ENCODE peak calls at places on chromosomes 11 and 22, in nine cellular contexts. M is mesendoderm, K is tibial artery, W is ureter, S is adrenal gland, A is A673, U is HFF-Myc, I is NCI-H1092, L is BJ. N is an unnamed sample.

GRCh38 chr22:25024895-25025294 is 72.4 kb downstream of the KIAA1671 start:
- DNase-seq in M (no peak), K (no peak), W (no peak), S (no peak), A (no peak), U (no peak), I (no peak), L (no peak), N (no peak)

GRCh38 chr22:45239378-45240136 is 1.1 kb downstream of the KIAA0930 start:
- DNase-seq in M (peak; percentile 41), K (no peak), W (no peak), S (no peak), A (peak; percentile 31), U (no peak), I (no peak), L (no peak), N (no peak)

GRCh38 chr11:104343578-104343977 is 179.6 kb upstream of the PDGFD start:
- DNase-seq in M (peak; percentile 25), K (no peak), W (no peak), S (no peak), A (peak; percentile 29), U (no peak), I (no peak), L (no peak), N (no peak)

GRCh38 chr22:36933629-36934028 is 20.2 kb downstream of the CSF2RB start:
- DNase-seq in M (no peak), K (no peak), W (peak; percentile 41), S (no peak), A (no peak), U (no peak), I (no peak), L (no peak), N (no peak)

GRCh38 chr22:37021710-37022482 is 2.4 kb downstream of the MPST start:
- DNase-seq in M (no peak), K (no peak), W (no peak), S (no peak), A (peak; percentile 73), U (no peak), I (no peak), L (no peak), N (peak; percentile 36)

GRCh38 chr11:11946878-11947277 is 61.5 kb downstream of the DKK3 start:
- DNase-seq in M (no peak), K (no peak), W (no peak), S (no peak), A (peak; percentile 42), U (no peak), I (no peak), L (no peak), N (no peak)

GRCh38 chr11:75133976-75134375 is 16.9 kb upstream of the SLCO2B1 start:
- DNase-seq in M (peak; percentile 34), K (no peak), W (no peak), S (no peak), A (no peak), U (no peak), I (no peak), L (no peak), N (no peak)

GRCh38 chr11:127133061-127133460 is 132.5 kb upstream of the KIRREL3 start:
- DNase-seq in M (peak; percentile 82), K (no peak), W (no peak), S (no peak), A (no peak), U (no peak), I (no peak), L (no peak), N (no peak)

GRCh38 chr11:285021-285893 is 3.7 kb upstream of the PGGHG start:
- DNase-seq in M (no peak), K (no peak), W (peak; percentile 39), S (no peak), A (no peak), U (no peak), I (no peak), L (no peak), N (no peak)

GRCh38 chr11:102396708-102397563 is 49.9 kb downstream of the BIRC2 start:
- DNase-seq in M (no peak), K (no peak), W (no peak), S (no peak), A (no peak), U (no peak), I (no peak), L (no peak), N (no peak)

GRCh38 chr22:28027453-28028448 is 108.7 kb upstream of the PITPNB start:
- DNase-seq in M (no peak), K (peak; percentile 43), W (peak; percentile 49), S (peak; percentile 49), A (no peak), U (no peak), I (peak; percentile 84), L (no peak), N (no peak)

GRCh38 chr22:44648085-44648820 is 53.8 kb upstream of the PRR5 start:
- DNase-seq in M (no peak), K (no peak), W (no peak), S (no peak), A (no peak), U (no peak), I (no peak), L (peak; percentile 25), N (no peak)

GRCh38 chr22:26642465-26643367 is 14.7 kb upstream of the MIAT start:
- DNase-seq in M (peak; percentile 71), K (no peak), W (no peak), S (no peak), A (peak; percentile 22), U (no peak), I (no peak), L (no peak), N (no peak)

GRCh38 chr11:7004482-7004881 is 15.7 kb downstream of the ZNF214 start:
- DNase-seq in M (no peak), K (peak; percentile 19), W (no peak), S (no peak), A (peak; percentile 7), U (peak; percentile 72), I (no peak), L (peak; percentile 39), N (no peak)

GRCh38 chr11:124415356-124415923 is 9.2 kb downstream of the OR8B4 start:
- DNase-seq in M (peak; percentile 45), K (no peak), W (no peak), S (no peak), A (peak; percentile 60), U (peak; percentile 2), I (peak; percentile 3), L (no peak), N (peak; percentile 8)

GRCh38 chr11:2519879-2520735 is 75.3 kb downstream of the KCNQ1 start:
- DNase-seq in M (no peak), K (peak; percentile 10), W (peak; percentile 39), S (peak; percentile 51), A (no peak), U (no peak), I (no peak), L (no peak), N (no peak)

GRCh38 chr11:107791343-107792048 is 67.1 kb downstream of the SLC35F2 start:
- DNase-seq in M (no peak), K (no peak), W (no peak), S (no peak), A (no peak), U (no peak), I (no peak), L (no peak), N (no peak)

GRCh38 chr11:131748146-131749050 is 378.0 kb downstream of the NTM start:
- DNase-seq in M (peak; percentile 55), K (peak; percentile 44), W (peak; percentile 59), S (peak; percentile 84), A (peak; percentile 83), U (peak; percentile 39), I (peak; percentile 51), L (no peak), N (peak; percentile 58)

GRCh38 chr22:31628969-31629723 is 32.9 kb downstream of the PISD start:
- DNase-seq in M (no peak), K (no peak), W (no peak), S (no peak), A (no peak), U (no peak), I (no peak), L (no peak), N (no peak)

GRCh38 chr11:134345237-134345550 is 13.4 kb downstream of the GLB1L2 start:
- DNase-seq in M (no peak), K (no peak), W (peak; percentile 13), S (no peak), A (no peak), U (no peak), I (no peak), L (no peak), N (no peak)

GRCh38 chr22:45709004-45709739 is 37.5 kb downstream of the ATXN10 start:
- DNase-seq in M (no peak), K (no peak), W (no peak), S (peak; percentile 60), A (peak; percentile 40), U (peak; percentile 69), I (no peak), L (peak; percentile 61), N (no peak)